ENCODE peak calls at places on chromosomes 3 and 15, in five cellular contexts. One of them, this sample, is unnamed.

GRCh38 chr3:18758047-18758704 is 333.0 kb upstream of the SATB1 start:
- DNase-seq in natural killer cell: no peak
- DNase-seq in breast epithelium: no peak
- DNase-seq in endothelial cell: peak; percentile 41
- DNase-seq in progenitor cell of endocrine pancreas: no peak
- DNase-seq in this sample: no peak

GRCh38 chr3:129313983-129314756 is 35.5 kb downstream of the HMCES start:
- DNase-seq in progenitor cell of endocrine pancreas: no peak
- DNase-seq in endothelial cell: no peak
- DNase-seq in breast epithelium: no peak
- DNase-seq in natural killer cell: no peak
- DNase-seq in this sample: no peak

GRCh38 chr3:174931473-174931872 is 72.3 kb downstream of the NAALADL2 start:
- DNase-seq in progenitor cell of endocrine pancreas: no peak
- DNase-seq in breast epithelium: no peak
- DNase-seq in natural killer cell: no peak
- DNase-seq in endothelial cell: no peak
- DNase-seq in this sample: no peak

GRCh38 chr15:66180706-66181105 is 72.8 kb downstream of the MEGF11 start:
- DNase-seq in breast epithelium: no peak
- DNase-seq in progenitor cell of endocrine pancreas: no peak
- DNase-seq in natural killer cell: no peak
- DNase-seq in endothelial cell: no peak
- DNase-seq in this sample: no peak

GRCh38 chr3:117842086-117842485 is 1132.5 kb downstream of the TUSC7 start:
- DNase-seq in progenitor cell of endocrine pancreas: no peak
- DNase-seq in breast epithelium: no peak
- DNase-seq in natural killer cell: no peak
- DNase-seq in endothelial cell: no peak
- DNase-seq in this sample: no peak

GRCh38 chr3:39249453-39250115 is 30.3 kb downstream of the CX3CR1 start:
- DNase-seq in endothelial cell: no peak
- DNase-seq in progenitor cell of endocrine pancreas: no peak
- DNase-seq in natural killer cell: no peak
- DNase-seq in breast epithelium: no peak
- DNase-seq in this sample: no peak

GRCh38 chr15:88613074-88613944 is 7.8 kb upstream of the AEN start:
- DNase-seq in progenitor cell of endocrine pancreas: no peak
- DNase-seq in breast epithelium: no peak
- DNase-seq in natural killer cell: no peak
- DNase-seq in endothelial cell: no peak
- DNase-seq in this sample: no peak

GRCh38 chr3:14864131-14864530 is 45.4 kb downstream of the FGD5 start:
- DNase-seq in progenitor cell of endocrine pancreas: no peak
- DNase-seq in endothelial cell: no peak
- DNase-seq in natural killer cell: no peak
- DNase-seq in breast epithelium: no peak
- DNase-seq in this sample: no peak

GRCh38 chr15:59792359-59792758 is 103.2 kb upstream of the BNIP2 start:
- DNase-seq in natural killer cell: no peak
- DNase-seq in breast epithelium: no peak
- DNase-seq in endothelial cell: no peak
- DNase-seq in progenitor cell of endocrine pancreas: no peak
- DNase-seq in this sample: no peak

GRCh38 chr15:43908641-43909040 is 81.8 kb downstream of the WDR76 start:
- DNase-seq in progenitor cell of endocrine pancreas: no peak
- DNase-seq in endothelial cell: no peak
- DNase-seq in natural killer cell: no peak
- DNase-seq in breast epithelium: no peak
- DNase-seq in this sample: no peak

GRCh38 chr3:11953778-11954177 is 50.4 kb upstream of the SYN2 start:
- DNase-seq in natural killer cell: no peak
- DNase-seq in breast epithelium: no peak
- DNase-seq in progenitor cell of endocrine pancreas: no peak
- DNase-seq in endothelial cell: no peak
- DNase-seq in this sample: no peak

GRCh38 chr3:58577269-58577821 is at the start of gene FAM107A:
- DNase-seq in progenitor cell of endocrine pancreas: no peak
- DNase-seq in breast epithelium: no peak
- DNase-seq in natural killer cell: no peak
- DNase-seq in endothelial cell: peak; percentile 31
- DNase-seq in this sample: no peak

GRCh38 chr3:12483364-12483763 is 916 bp upstream of the TSEN2 start:
- DNase-seq in natural killer cell: no peak
- DNase-seq in breast epithelium: no peak
- DNase-seq in endothelial cell: no peak
- DNase-seq in progenitor cell of endocrine pancreas: no peak
- DNase-seq in this sample: no peak

GRCh38 chr3:122916084-122916483 is 111.5 kb downstream of the SEMA5B start:
- DNase-seq in progenitor cell of endocrine pancreas: no peak
- DNase-seq in endothelial cell: no peak
- DNase-seq in breast epithelium: no peak
- DNase-seq in natural killer cell: no peak
- DNase-seq in this sample: no peak

GRCh38 chr3:176554791-176555330 is 642.4 kb downstream of the TBL1XR1 start:
- DNase-seq in breast epithelium: no peak
- DNase-seq in natural killer cell: no peak
- DNase-seq in progenitor cell of endocrine pancreas: no peak
- DNase-seq in endothelial cell: no peak
- DNase-seq in this sample: no peak

GRCh38 chr3:58784888-58785287 is 118.3 kb upstream of the FAM3D start:
- DNase-seq in progenitor cell of endocrine pancreas: no peak
- DNase-seq in breast epithelium: no peak
- DNase-seq in natural killer cell: no peak
- DNase-seq in endothelial cell: no peak
- DNase-seq in this sample: no peak

GRCh38 chr3:134242649-134243637 is 7.7 kb downstream of the RYK start:
- DNase-seq in progenitor cell of endocrine pancreas: no peak
- DNase-seq in endothelial cell: no peak
- DNase-seq in natural killer cell: no peak
- DNase-seq in breast epithelium: no peak
- DNase-seq in this sample: no peak

GRCh38 chr3:29597376-29598008 is 316.6 kb downstream of the RBMS3 start:
- DNase-seq in progenitor cell of endocrine pancreas: no peak
- DNase-seq in breast epithelium: no peak
- DNase-seq in natural killer cell: no peak
- DNase-seq in endothelial cell: no peak
- DNase-seq in this sample: no peak

GRCh38 chr15:38050529-38050928 is 116.1 kb downstream of the TMCO5A start:
- DNase-seq in natural killer cell: no peak
- DNase-seq in endothelial cell: no peak
- DNase-seq in progenitor cell of endocrine pancreas: no peak
- DNase-seq in breast epithelium: no peak
- DNase-seq in this sample: no peak

GRCh38 chr15:70669966-70670658 is 93.2 kb downstream of the UACA start:
- DNase-seq in endothelial cell: no peak
- DNase-seq in progenitor cell of endocrine pancreas: no peak
- DNase-seq in natural killer cell: no peak
- DNase-seq in breast epithelium: no peak
- DNase-seq in this sample: no peak

GRCh38 chr15:65922621-65923020 is 53.3 kb downstream of the RAB11A start:
- DNase-seq in breast epithelium: no peak
- DNase-seq in progenitor cell of endocrine pancreas: no peak
- DNase-seq in natural killer cell: no peak
- DNase-seq in endothelial cell: no peak
- DNase-seq in this sample: no peak

GRCh38 chr3:65402597-65402996 is 636.1 kb downstream of the MAGI1 start:
- DNase-seq in endothelial cell: no peak
- DNase-seq in natural killer cell: no peak
- DNase-seq in progenitor cell of endocrine pancreas: no peak
- DNase-seq in breast epithelium: no peak
- DNase-seq in this sample: no peak

GRCh38 chr3:176789281-176789705 is 408.0 kb downstream of the TBL1XR1 start:
- DNase-seq in breast epithelium: no peak
- DNase-seq in endothelial cell: no peak
- DNase-seq in progenitor cell of endocrine pancreas: no peak
- DNase-seq in natural killer cell: no peak
- DNase-seq in this sample: no peak

GRCh38 chr15:85047271-85047948 is 65.8 kb downstream of the PDE8A start:
- DNase-seq in breast epithelium: no peak
- DNase-seq in progenitor cell of endocrine pancreas: no peak
- DNase-seq in endothelial cell: peak; percentile 62
- DNase-seq in natural killer cell: no peak
- DNase-seq in this sample: no peak

GRCh38 chr3:85074003-85074402 is 115.2 kb downstream of the CADM2 start:
- DNase-seq in progenitor cell of endocrine pancreas: no peak
- DNase-seq in endothelial cell: no peak
- DNase-seq in breast epithelium: no peak
- DNase-seq in natural killer cell: no peak
- DNase-seq in this sample: no peak

GRCh38 chr3:24222165-24222805 is 272.4 kb downstream of the THRB start:
- DNase-seq in natural killer cell: no peak
- DNase-seq in breast epithelium: no peak
- DNase-seq in endothelial cell: no peak
- DNase-seq in progenitor cell of endocrine pancreas: no peak
- DNase-seq in this sample: no peak

GRCh38 chr3:197343111-197343510 is 44.7 kb upstream of the DLG1 start:
- DNase-seq in progenitor cell of endocrine pancreas: no peak
- DNase-seq in endothelial cell: no peak
- DNase-seq in breast epithelium: no peak
- DNase-seq in natural killer cell: no peak
- DNase-seq in this sample: no peak

GRCh38 chr15:83105450-83105849 is 2.0 kb upstream of the TM6SF1 start:
- DNase-seq in natural killer cell: no peak
- DNase-seq in progenitor cell of endocrine pancreas: no peak
- DNase-seq in endothelial cell: no peak
- DNase-seq in breast epithelium: no peak
- DNase-seq in this sample: no peak

GRCh38 chr15:40870716-40871115 is 3.3 kb downstream of the RHOV start:
- DNase-seq in endothelial cell: no peak
- DNase-seq in natural killer cell: no peak
- DNase-seq in breast epithelium: no peak
- DNase-seq in progenitor cell of endocrine pancreas: no peak
- DNase-seq in this sample: no peak

GRCh38 chr3:47860206-47860605 is 57.3 kb downstream of the DHX30 start:
- DNase-seq in progenitor cell of endocrine pancreas: no peak
- DNase-seq in endothelial cell: no peak
- DNase-seq in natural killer cell: no peak
- DNase-seq in breast epithelium: no peak
- DNase-seq in this sample: no peak

GRCh38 chr15:31236184-31237041 is 90.2 kb upstream of the KLF13 start:
- DNase-seq in endothelial cell: no peak
- DNase-seq in progenitor cell of endocrine pancreas: no peak
- DNase-seq in breast epithelium: no peak
- DNase-seq in natural killer cell: no peak
- DNase-seq in this sample: no peak
- TF ChIP-seq CTCF in endothelial cell: no peak
- TF ChIP-seq CTCF in progenitor cell of endocrine pancreas: no peak
- TF ChIP-seq CTCF in breast epithelium: no peak
- TF ChIP-seq CTCF in natural killer cell: no peak
- TF ChIP-seq CTCF in this sample: no peak

GRCh38 chr15:39315200-39315599 is 265.7 kb upstream of the THBS1 start:
- DNase-seq in breast epithelium: no peak
- DNase-seq in endothelial cell: no peak
- DNase-seq in progenitor cell of endocrine pancreas: no peak
- DNase-seq in natural killer cell: no peak
- DNase-seq in this sample: no peak

GRCh38 chr15:39310633-39311032 is 270.2 kb upstream of the THBS1 start:
- DNase-seq in natural killer cell: no peak
- DNase-seq in endothelial cell: no peak
- DNase-seq in breast epithelium: no peak
- DNase-seq in progenitor cell of endocrine pancreas: no peak
- DNase-seq in this sample: no peak

GRCh38 chr15:39313467-39313866 is 267.4 kb upstream of the THBS1 start:
- DNase-seq in endothelial cell: no peak
- DNase-seq in natural killer cell: no peak
- DNase-seq in breast epithelium: no peak
- DNase-seq in progenitor cell of endocrine pancreas: no peak
- DNase-seq in this sample: no peak

GRCh38 chr15:39313881-39314280 is 267.0 kb upstream of the THBS1 start:
- DNase-seq in progenitor cell of endocrine pancreas: no peak
- DNase-seq in natural killer cell: no peak
- DNase-seq in breast epithelium: no peak
- DNase-seq in endothelial cell: no peak
- DNase-seq in this sample: no peak

GRCh38 chr15:39312984-39313383 is 267.9 kb upstream of the THBS1 start:
- DNase-seq in breast epithelium: no peak
- DNase-seq in endothelial cell: no peak
- DNase-seq in natural killer cell: no peak
- DNase-seq in progenitor cell of endocrine pancreas: no peak
- DNase-seq in this sample: peak; percentile 59
- TF ChIP-seq CTCF in breast epithelium: no peak
- TF ChIP-seq CTCF in endothelial cell: no peak
- TF ChIP-seq CTCF in natural killer cell: no peak
- TF ChIP-seq CTCF in progenitor cell of endocrine pancreas: peak; percentile 14
- TF ChIP-seq CTCF in this sample: peak; percentile 75

DNA sequence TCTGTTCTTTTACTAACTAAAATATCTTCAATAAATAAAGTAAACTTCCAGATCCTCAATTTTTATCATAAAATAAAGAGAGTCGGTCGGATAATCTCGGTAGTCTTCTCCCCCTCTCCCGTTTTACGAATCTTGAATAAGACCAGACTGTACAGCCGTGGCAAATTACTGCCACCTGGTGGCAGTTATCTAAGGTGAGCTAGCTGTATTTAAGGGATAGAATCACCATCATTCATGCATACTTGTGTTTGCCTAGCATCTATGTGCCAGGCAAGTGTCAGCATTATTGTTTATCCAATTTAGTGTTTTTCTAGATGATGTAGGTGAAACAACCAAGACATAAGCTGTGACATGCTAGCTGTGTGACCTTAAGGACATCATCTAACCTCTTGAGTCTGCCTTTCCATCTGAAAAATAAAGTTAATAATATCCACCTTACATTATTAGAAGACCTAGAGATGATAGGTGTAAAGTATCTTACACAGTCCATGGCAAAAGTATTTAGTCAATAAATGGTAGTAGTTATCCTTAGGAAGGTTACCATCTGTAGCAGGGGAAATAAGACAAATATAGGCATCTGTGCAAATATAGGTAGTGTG is 21.3 kb downstream of the DUT start:
- DNase-seq in breast epithelium: no peak
- DNase-seq in progenitor cell of endocrine pancreas: peak; percentile 32
- DNase-seq in endothelial cell: peak; percentile 58
- DNase-seq in natural killer cell: no peak
- DNase-seq in this sample: no peak
- TF ChIP-seq CTCF in breast epithelium: peak; percentile 44
- TF ChIP-seq CTCF in progenitor cell of endocrine pancreas: peak; percentile 90
- TF ChIP-seq CTCF in endothelial cell: peak; percentile 75
- TF ChIP-seq CTCF in natural killer cell: peak; percentile 75
- TF ChIP-seq CTCF in this sample: peak; percentile 86

GRCh38 chr15:89753855-89754254 is 2.8 kb upstream of the MESP1 start:
- DNase-seq in endothelial cell: no peak
- DNase-seq in natural killer cell: no peak
- DNase-seq in progenitor cell of endocrine pancreas: no peak
- DNase-seq in breast epithelium: no peak
- DNase-seq in this sample: no peak

GRCh38 chr15:89756897-89757296 is 5.8 kb upstream of the MESP1 start:
- DNase-seq in natural killer cell: no peak
- DNase-seq in breast epithelium: no peak
- DNase-seq in endothelial cell: no peak
- DNase-seq in progenitor cell of endocrine pancreas: no peak
- DNase-seq in this sample: no peak

GRCh38 chr15:89758283-89758682 is 7.2 kb upstream of the MESP1 start:
- DNase-seq in progenitor cell of endocrine pancreas: no peak
- DNase-seq in endothelial cell: no peak
- DNase-seq in natural killer cell: no peak
- DNase-seq in breast epithelium: no peak
- DNase-seq in this sample: no peak

GRCh38 chr15:89754361-89755154 is 3.5 kb upstream of the MESP1 start:
- DNase-seq in endothelial cell: no peak
- DNase-seq in breast epithelium: no peak
- DNase-seq in natural killer cell: no peak
- DNase-seq in progenitor cell of endocrine pancreas: no peak
- DNase-seq in this sample: no peak

GRCh38 chr15:89755701-89756100 is 4.7 kb upstream of the MESP1 start:
- DNase-seq in natural killer cell: no peak
- DNase-seq in endothelial cell: no peak
- DNase-seq in progenitor cell of endocrine pancreas: no peak
- DNase-seq in breast epithelium: no peak
- DNase-seq in this sample: no peak
- TF ChIP-seq CTCF in natural killer cell: no peak
- TF ChIP-seq CTCF in endothelial cell: no peak
- TF ChIP-seq CTCF in progenitor cell of endocrine pancreas: no peak
- TF ChIP-seq CTCF in breast epithelium: no peak
- TF ChIP-seq CTCF in this sample: no peak